ENCODE peak calls at places on chromosome 21, in ten cellular contexts. R is endothelial cell of umbilical vein, W is left lung, K is A673, H is GM23248, B is breast epithelium, N is Panc1, U is MM.1S, Q is lung, F is OCI-LY7. J is an unnamed sample.
A peak's percentile ranks its signal among the peaks of the same experiment; 100 is the strongest.

GRCh38 chr21:39915881-39916280 is 48.6 kb downstream of the PCP4 start:
- DNase-seq in N (no peak), W (no peak), R (no peak), F (no peak), K (no peak), H (no peak), U (no peak), Q (no peak), B (no peak), J (no peak)

GRCh38 chr21:33325222-33326067 is 675 bp downstream of the IFNAR1 start:
- DNase-seq in U (peak; percentile 90), W (peak; percentile 70), N (no peak), K (peak; percentile 77), Q (peak; percentile 71), B (peak; percentile 73), R (peak; percentile 76), F (peak; percentile 68), H (peak; percentile 90), J (no peak)

GRCh38 chr21:44299458-44300261 is at the start of gene PFKL:
- DNase-seq in H (peak; percentile 86), B (peak; percentile 67), U (peak; percentile 98), W (peak; percentile 75), K (peak; percentile 57), R (peak; percentile 38), N (no peak), F (peak; percentile 81), Q (peak; percentile 59), J (peak; percentile 94)

GRCh38 chr21:43959231-43960041 is 52.7 kb upstream of the TRAPPC10 start:
- DNase-seq in F (no peak), H (no peak), B (no peak), W (no peak), R (no peak), U (no peak), N (no peak), K (no peak), Q (no peak), J (peak; percentile 64)

GRCh38 chr21:27805696-27806095 is 838.8 kb upstream of the ADAMTS5 start:
- DNase-seq in N (no peak), Q (no peak), U (no peak), K (no peak), R (no peak), H (no peak), F (no peak), W (no peak), B (no peak), J (no peak)

GRCh38 chr21:27423906-27424595 is 457.2 kb upstream of the ADAMTS5 start:
- DNase-seq in W (no peak), R (no peak), F (no peak), K (no peak), Q (no peak), H (peak; percentile 47), N (no peak), B (no peak), U (no peak), J (peak; percentile 10)

GRCh38 chr21:38989745-38990423 is 184.2 kb downstream of the ETS2 start:
- DNase-seq in Q (no peak), K (peak; percentile 48), H (peak; percentile 76), F (no peak), U (no peak), R (peak; percentile 68), W (no peak), N (no peak), B (no peak), J (no peak)

GRCh38 chr21:20701235-20701634 is 297.0 kb upstream of the NCAM2 start:
- DNase-seq in R (no peak), H (no peak), K (no peak), U (peak; percentile 39), N (no peak), Q (no peak), W (no peak), F (no peak), B (no peak), J (no peak)

GRCh38 chr21:27807596-27807995 is 840.7 kb upstream of the ADAMTS5 start:
- DNase-seq in H (no peak), B (no peak), U (no peak), Q (no peak), N (no peak), W (no peak), R (no peak), K (no peak), F (no peak), J (no peak)

GRCh38 chr21:34889287-34889536 is 159.9 kb downstream of the RUNX1 start:
- DNase-seq in U (peak; percentile 78), N (no peak), W (peak; percentile 59), F (no peak), B (no peak), Q (peak; percentile 60), H (peak; percentile 88), K (peak; percentile 62), R (peak; percentile 69), J (no peak)

GRCh38 chr21:34890724-34891609 is 158.1 kb downstream of the RUNX1 start:
- DNase-seq in W (peak; percentile 46), K (no peak), U (no peak), B (no peak), F (no peak), N (no peak), R (peak; percentile 46), Q (no peak), H (peak; percentile 62), J (peak; percentile 58)

GRCh38 chr21:34891610-34891943 is 157.5 kb downstream of the RUNX1 start:
- DNase-seq in F (no peak), W (no peak), K (no peak), R (no peak), H (no peak), Q (no peak), B (no peak), U (no peak), N (no peak), J (no peak)

GRCh38 chr21:34889537-34890257 is 159.4 kb downstream of the RUNX1 start:
- DNase-seq in H (peak; percentile 94), K (peak; percentile 62), N (no peak), U (peak; percentile 92), F (peak; percentile 78), Q (peak; percentile 79), B (peak; percentile 65), W (peak; percentile 86), R (peak; percentile 56), J (peak; percentile 90)

GRCh38 chr21:34890258-34890723 is 158.8 kb downstream of the RUNX1 start:
- DNase-seq in R (no peak), K (no peak), H (no peak), W (no peak), B (no peak), F (no peak), Q (peak; percentile 78), U (no peak), N (no peak), J (no peak)
- H3K4me3 ChIP-seq in R (peak overlapping the region; percentile 89), K (peak overlapping the region; percentile 40), H (peak overlapping the region; percentile 97), W (peak overlapping the region; percentile 64), B (peak overlapping the region; percentile 80), F (peak overlapping the region; percentile 81), Q (no peak overlapping the region), U (peak overlapping the region; percentile 35), N (peak overlapping the region; percentile 65), J (peak overlapping the region; percentile 48)

GRCh38 chr21:45993210-45994085 is 11.9 kb downstream of the COL6A1 start:
- DNase-seq in B (peak; percentile 45), W (peak; percentile 30), H (peak; percentile 26), Q (no peak), K (no peak), F (no peak), N (no peak), R (no peak), U (no peak), J (no peak)

GRCh38 chr21:45992311-45993209 is 11.0 kb downstream of the COL6A1 start:
- DNase-seq in N (no peak), W (peak; percentile 29), U (no peak), H (peak; percentile 25), F (no peak), Q (no peak), K (no peak), B (peak; percentile 50), R (no peak), J (peak; percentile 56)

GRCh38 chr21:45994738-45995685 is 13.4 kb downstream of the COL6A1 start:
- DNase-seq in B (peak; percentile 41), Q (no peak), N (no peak), F (no peak), W (peak; percentile 30), K (no peak), R (no peak), U (no peak), H (no peak), J (no peak)

GRCh38 chr21:45995686-45996179 is 14.2 kb downstream of the COL6A1 start:
- DNase-seq in U (no peak), Q (no peak), W (peak; percentile 31), F (no peak), K (no peak), B (peak; percentile 49), R (no peak), H (peak; percentile 54), N (no peak), J (no peak)

DNA sequence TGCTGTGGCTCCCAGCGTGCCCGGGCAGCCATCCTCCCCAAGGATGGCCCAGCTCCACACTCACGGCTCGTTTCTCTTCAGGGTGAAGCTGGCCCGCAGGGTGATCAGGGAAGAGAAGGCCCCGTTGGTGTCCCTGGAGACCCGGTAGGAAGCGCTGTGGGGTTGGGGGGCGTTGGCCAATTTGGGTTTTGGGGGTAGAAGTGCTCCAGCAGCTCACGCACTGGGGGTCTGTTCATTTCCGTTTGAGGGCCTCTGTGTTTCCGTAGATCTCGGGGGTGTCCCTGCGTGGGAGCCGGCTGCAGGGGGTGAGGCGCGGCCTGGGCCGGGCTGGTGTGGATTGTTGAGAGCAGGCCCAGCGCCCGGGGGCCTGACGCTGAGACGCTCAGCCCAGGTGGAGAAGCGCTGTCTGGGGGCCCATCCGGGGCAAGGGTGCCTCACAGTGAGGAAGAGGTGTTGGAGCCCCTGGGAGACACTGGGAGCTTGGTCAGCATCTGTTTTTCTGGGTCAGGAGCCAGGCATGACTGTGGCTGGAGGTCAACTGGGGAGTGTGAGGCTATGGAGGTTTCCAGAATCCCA is 12.6 kb downstream of the COL6A1 start:
- DNase-seq in U (no peak), K (no peak), H (peak; percentile 36), Q (no peak), W (peak; percentile 30), N (no peak), F (no peak), B (peak; percentile 42), R (no peak), J (no peak)
- H3K36me3 ChIP-seq in U (no peaks in the 10 kb centered on the region), K (no peaks in the 10 kb centered on the region), H (peaks cover 33% of the 10 kb centered on the region), Q (peaks cover 22% of the 10 kb centered on the region), W (no peaks in the 10 kb centered on the region), N (no peaks in the 10 kb centered on the region), F (no peaks in the 10 kb centered on the region), B (no peaks in the 10 kb centered on the region), R (no peaks in the 10 kb centered on the region), J (peaks cover 2% of the 10 kb centered on the region)

GRCh38 chr21:45980271-45980670 is 1.3 kb upstream of the COL6A1 start:
- DNase-seq in F (no peak), H (no peak), U (no peak), Q (no peak), K (no peak), R (no peak), N (no peak), W (no peak), B (no peak), J (no peak)
- H3K4me3 ChIP-seq in F (no peak overlapping the region), H (no peak overlapping the region), U (no peak overlapping the region), Q (no peak overlapping the region), K (no peak overlapping the region), R (no peak overlapping the region), N (no peak overlapping the region), W (no peak overlapping the region), B (no peak overlapping the region), J (no peak overlapping the region)

DNA sequence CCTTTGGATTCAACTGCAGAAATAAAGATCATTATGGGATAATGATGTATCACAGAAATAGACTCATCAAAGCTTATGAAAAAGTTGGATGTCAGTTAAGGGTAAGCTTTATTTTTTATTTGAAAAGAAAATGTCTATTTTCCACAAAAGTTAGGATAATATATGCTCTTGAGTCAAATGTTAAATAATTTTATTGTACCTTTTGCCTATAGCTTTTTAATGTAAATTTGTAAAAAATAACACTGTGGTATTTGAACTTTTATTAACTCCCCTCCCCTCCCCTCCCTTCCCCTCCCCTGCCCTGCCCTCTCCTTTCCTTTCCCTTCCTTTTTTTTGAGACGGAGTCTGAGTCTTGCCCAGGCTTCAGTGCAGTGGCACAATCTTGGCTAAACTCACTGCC is 24.9 kb downstream of the MORC3 start:
- DNase-seq in W (no peak), Q (no peak), K (no peak), B (no peak), H (no peak), U (no peak), F (no peak), N (no peak), R (no peak), J (no peak)
- H3K36me3 ChIP-seq in W (no peaks in the 10 kb centered on the region), Q (peaks cover 37% of the 10 kb centered on the region), K (peaks cover 77% of the 10 kb centered on the region), B (peaks cover 5% of the 10 kb centered on the region), H (peaks cover 55% of the 10 kb centered on the region), U (no peaks in the 10 kb centered on the region), F (peaks cover 95% of the 10 kb centered on the region), N (peaks cover 25% of the 10 kb centered on the region), R (peaks cover 21% of the 10 kb centered on the region), J (peaks cover 21% of the 10 kb centered on the region)

J was measured in H7.